ENCODE peak calls at places on chromosomes 1 and 21, in five cellular contexts. K is astrocyte, J is AG04450, S is cardiac fibroblast, M is progenitor cell of endocrine pancreas. O is an unnamed sample.

GRCh38 chr1:41994195-41994894 is 75.6 kb upstream of the HIVEP3 start:
- DNase-seq in M (no peak), J (no peak), S (no peak), K (no peak), O (no peak)

GRCh38 chr1:216723274-216723780 is at the start of gene ESRRG:
- DNase-seq in M (peak), J (no peak), K (peak), S (peak), O (no peak)

GRCh38 chr1:100532645-100533044 is 5.3 kb upstream of the GPR88 start:
- DNase-seq in J (no peak), M (no peak), K (no peak), S (no peak), O (no peak)

GRCh38 chr1:29428997-29429396 is 192.7 kb downstream of the PTPRU start:
- DNase-seq in S (no peak), K (no peak), M (no peak), J (no peak), O (no peak)

GRCh38 chr1:31064115-31064514 is 1.4 kb downstream of the PUM1 start:
- DNase-seq in M (no peak), S (no peak), K (no peak), J (no peak), O (no peak)

GRCh38 chr1:43987159-43988022 is 4.0 kb upstream of the CCDC24 start:
- DNase-seq in S (no peak), J (no peak), K (peak), M (no peak), O (no peak)

GRCh38 chr21:39064325-39065012 is 118.8 kb downstream of the PSMG1 start:
- DNase-seq in J (no peak), M (no peak), K (no peak), S (no peak), O (no peak)

GRCh38 chr1:2982615-2983318 is 38.5 kb upstream of the ACTRT2 start:
- DNase-seq in K (no peak), M (no peak), J (no peak), S (no peak), O (no peak)

GRCh38 chr1:224867715-224868114 is 61.8 kb upstream of the DNAH14 start:
- DNase-seq in S (peak), J (no peak), K (peak), M (no peak), O (peak)

GRCh38 chr1:40036574-40036973 is 4.0 kb upstream of the CAP1 start:
- DNase-seq in M (no peak), J (no peak), S (peak), K (peak), O (peak)

GRCh38 chr1:10759413-10760200 is 36.8 kb downstream of the CASZ1 start:
- DNase-seq in J (no peak), K (no peak), M (no peak), S (no peak), O (no peak)

GRCh38 chr1:90973897-90974798 is 47.7 kb downstream of the ZNF644 start:
- DNase-seq in S (peak), K (peak), M (no peak), J (no peak), O (peak)

GRCh38 chr1:72283204-72284083 is 1.1 kb upstream of the NEGR1 start:
- DNase-seq in M (peak), J (peak), K (peak), S (peak), O (peak)

GRCh38 chr1:54547601-54548388 is at the start of gene ACOT11:
- DNase-seq in M (no peak), S (peak), J (no peak), K (peak), O (peak)

GRCh38 chr1:43868741-43869067 is 64.9 kb upstream of the ARTN start:
- DNase-seq in M (no peak), S (peak), K (peak), J (peak), O (no peak)

GRCh38 chr21:44925027-44925755 is 4.5 kb upstream of the ITGB2 start:
- DNase-seq in J (no peak), S (peak), M (no peak), K (peak), O (no peak)

GRCh38 chr1:240399381-240399780 is 212.6 kb downstream of the GREM2 start:
- DNase-seq in J (peak), K (peak), S (peak), M (no peak), O (peak)

GRCh38 chr1:230701434-230701833 is 12.5 kb downstream of the AGT start:
- DNase-seq in J (no peak), K (peak), M (no peak), S (no peak), O (no peak)

GRCh38 chr1:78475888-78476610 is 14.7 kb upstream of the PTGFR start:
- DNase-seq in S (peak), M (no peak), J (no peak), K (no peak), O (no peak)

GRCh38 chr1:159318784-159319551 is 16.8 kb downstream of the FCER1A start:
- DNase-seq in K (no peak), S (no peak), M (no peak), J (no peak), O (no peak)

GRCh38 chr1:31951276-31951675 is 13.1 kb upstream of the PTP4A2 start:
- DNase-seq in S (no peak), K (no peak), M (no peak), J (no peak), O (no peak)

GRCh38 chr1:26887125-26887524 is 3.0 kb downstream of the GPN2 start:
- DNase-seq in M (no peak), S (peak), J (no peak), K (peak), O (peak)

GRCh38 chr1:166839600-166840308 is 479 bp downstream of the POGK start:
- DNase-seq in K (peak), S (peak), M (peak), J (no peak), O (peak)

GRCh38 chr1:64484651-64485050 is 14.7 kb downstream of the CACHD1 start:
- DNase-seq in K (peak), M (no peak), S (no peak), J (no peak), O (no peak)

GRCh38 chr1:233281711-233282581 is 13.6 kb downstream of the PCNX2 start:
- DNase-seq in M (no peak), K (peak), S (peak), J (no peak), O (no peak)

GRCh38 chr1:32269744-32270143 is 18.7 kb downstream of the LCK start:
- DNase-seq in M (no peak), K (no peak), S (no peak), J (no peak), O (no peak)

GRCh38 chr1:56834137-56834900 is 15.1 kb upstream of the FYB2 start:
- DNase-seq in K (no peak), M (no peak), S (no peak), J (no peak), O (no peak)

GRCh38 chr1:64150729-64151128 is 52.7 kb upstream of the UBE2U start:
- DNase-seq in M (no peak), K (no peak), S (no peak), J (no peak), O (no peak)

GRCh38 chr1:164602142-164602429 is 43.1 kb downstream of the PBX1 start:
- DNase-seq in J (no peak), K (no peak), M (peak), S (no peak), O (no peak)

GRCh38 chr1:66000033-66000637 is 207.4 kb downstream of the PDE4B start:
- DNase-seq in K (no peak), M (no peak), S (no peak), J (no peak), O (no peak)

GRCh38 chr1:156682166-156682890 is 5.1 kb upstream of the NES start:
- DNase-seq in K (no peak), S (no peak), M (no peak), J (no peak), O (no peak)

GRCh38 chr1:65260851-65261473 is 48.4 kb upstream of the DNAJC6 start:
- DNase-seq in K (peak), M (no peak), J (no peak), S (no peak), O (peak)

GRCh38 chr21:35316933-35317332 is 267.8 kb upstream of the RUNX1 start:
- DNase-seq in M (no peak), S (peak), K (peak), J (no peak), O (no peak)

GRCh38 chr1:14880456-14881316 is 272.9 kb upstream of the TMEM51 start:
- DNase-seq in J (no peak), M (no peak), S (peak), K (peak), O (no peak)

GRCh38 chr1:235557495-235557894 is 53.2 kb upstream of the B3GALNT2 start:
- DNase-seq in J (no peak), K (no peak), S (no peak), M (no peak), O (no peak)
- TF ChIP-seq CTCF in J (peak), K (no peak), S (no peak), M (peak), O (peak)

GRCh38 chr1:37071829-37072228 is 37.5 kb upstream of the GRIK3 start:
- DNase-seq in M (no peak), S (no peak), J (no peak), K (no peak), O (no peak)
- TF ChIP-seq CTCF in M (no peak), S (no peak), J (no peak), K (no peak), O (no peak)

GRCh38 chr1:12014141-12014981 is 4.9 kb upstream of the MIIP start:
- DNase-seq in S (peak), K (peak), J (no peak), M (no peak), O (peak)
- TF ChIP-seq CTCF in S (peak), K (no peak), J (peak), M (no peak), O (peak)

DNA sequence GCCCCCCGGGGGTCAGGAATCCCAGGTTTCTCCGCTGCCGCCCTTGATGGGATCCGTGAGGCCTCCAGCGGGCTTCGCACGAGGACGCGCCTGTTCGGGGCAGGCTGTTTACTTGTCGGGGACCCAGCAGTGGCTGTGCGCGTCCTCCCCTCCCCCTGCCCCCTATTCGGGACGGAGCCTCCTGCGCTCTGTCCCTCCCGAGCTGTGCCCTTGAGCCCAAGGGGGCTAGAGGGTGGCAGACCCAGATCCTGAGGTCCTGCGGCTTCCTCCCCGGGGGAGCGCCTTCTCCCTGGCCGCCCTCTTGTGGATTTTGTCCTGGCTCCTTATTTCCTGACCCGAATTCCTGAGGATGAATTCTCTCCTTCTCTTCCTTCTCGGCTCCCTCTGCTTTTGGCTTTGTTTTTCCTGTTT is 38.4 kb downstream of the PIK3CD start:
- DNase-seq in M (peak), K (no peak), J (no peak), S (peak), O (no peak)
- TF ChIP-seq CTCF in M (no peak), K (no peak), J (peak), S (peak), O (no peak)

DNA sequence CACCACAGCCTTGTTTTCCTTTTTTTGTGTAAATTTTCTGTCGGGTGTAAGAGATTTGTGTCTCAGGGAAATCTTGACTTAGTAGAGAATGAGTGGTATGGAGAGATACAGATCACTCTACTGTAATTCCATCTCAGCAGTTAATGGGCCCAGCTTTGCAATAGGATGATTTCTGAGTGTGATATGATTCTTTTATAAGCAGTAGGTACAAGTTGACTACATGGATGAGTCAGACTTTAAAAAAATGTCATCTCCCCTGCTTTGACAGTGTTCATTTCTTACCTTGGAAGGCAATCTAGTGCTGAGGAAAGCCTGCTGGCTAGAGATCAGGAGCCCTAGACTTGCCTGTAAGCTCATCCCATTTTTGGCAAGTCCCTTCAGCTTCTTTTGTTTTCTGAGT is 261.9 kb downstream of the RYR2 start:
- DNase-seq in M (no peak), J (no peak), S (no peak), K (no peak), O (no peak)
- TF ChIP-seq CTCF in M (no peak), J (no peak), S (no peak), K (no peak), O (no peak)

GRCh38 chr1:35345439-35345981 is 77.0 kb downstream of the ZMYM4 start:
- DNase-seq in S (peak), J (no peak), M (no peak), K (no peak), O (no peak)
- TF ChIP-seq CTCF in S (no peak), J (no peak), M (no peak), K (no peak), O (no peak)

DNA sequence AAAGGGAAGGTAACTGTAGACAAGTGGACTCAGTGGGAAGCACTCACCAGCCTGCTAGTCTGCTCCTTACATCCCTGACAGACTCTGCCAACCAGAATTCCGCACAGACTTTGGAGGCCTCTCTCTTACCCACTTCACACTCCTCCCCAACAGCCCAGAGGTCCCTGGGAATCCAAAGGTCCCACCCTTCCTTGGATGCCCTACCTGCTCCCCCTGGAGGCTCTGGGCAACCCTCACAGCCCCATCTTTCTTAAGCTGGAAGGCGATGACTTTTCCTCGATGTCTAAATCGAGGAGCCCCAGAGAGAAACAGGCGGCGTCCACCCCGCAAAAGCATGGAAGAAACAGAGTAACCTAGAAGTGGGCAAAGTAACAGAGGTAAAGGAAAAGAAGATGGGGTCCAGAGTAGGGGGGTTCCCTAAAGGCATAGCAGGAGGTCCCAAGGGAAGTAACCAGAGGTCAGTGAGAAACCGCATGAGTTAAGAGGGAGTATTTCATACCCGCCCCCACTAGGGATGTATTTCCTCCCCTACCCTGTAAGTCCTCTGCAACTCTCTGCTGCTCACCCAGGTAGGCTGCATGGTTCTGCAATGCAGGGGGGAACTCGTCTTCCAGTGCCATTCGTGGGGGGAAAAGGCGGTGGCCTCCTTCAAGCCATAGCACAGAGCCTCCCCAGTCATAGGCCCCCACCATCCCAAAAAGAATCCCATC is 8.4 kb downstream of the ITGA10 start:
- DNase-seq in M (no peak), S (no peak), K (no peak), J (no peak), O (no peak)
- TF ChIP-seq CTCF in M (no peak), S (no peak), K (no peak), J (no peak), O (no peak)